ENCODE peak calls at places on chromosomes 4 and X, in eight cellular contexts. B is occipital lobe, Y is OCI-LY7, L is A172, D is NCI-H345, K is NCI-H1105, M is psoas muscle, R is NCI-H2029 treated with DMSO at 0.1 percent for 48 hours. H is an unnamed sample.

GRCh38 chrX:65866146-65866545 is 173.7 kb downstream of the VSIG4 start:
- DNase-seq in B (no peak), Y (no peak), L (no peak), D (no peak), K (no peak), M (no peak), R (no peak), H (no peak)

GRCh38 chrX:31166416-31166815 is 94.6 kb upstream of the FTHL17 start:
- DNase-seq in B (no peak), Y (no peak), L (no peak), D (no peak), K (no peak), M (no peak), R (no peak), H (no peak)

GRCh38 chr4:158610790-158611189 is 60.9 kb downstream of the C4orf46 start:
- DNase-seq in B (no peak), Y (no peak), L (no peak), D (no peak), K (no peak), M (no peak), R (no peak), H (no peak)

GRCh38 chr4:184168406-184169019 is 49.2 kb downstream of the ENPP6 start:
- DNase-seq in B (peak), Y (peak), L (peak), D (no peak), K (no peak), M (peak), R (peak), H (peak)

GRCh38 chrX:116961872-116962582 is 499.3 kb upstream of the CT83 start:
- DNase-seq in B (no peak), Y (no peak), L (no peak), D (no peak), K (peak), M (no peak), R (no peak), H (peak)

GRCh38 chrX:30317308-30317707 is 8.1 kb upstream of the NR0B1 start:
- DNase-seq in B (no peak), Y (no peak), L (no peak), D (no peak), K (no peak), M (no peak), R (no peak), H (peak)

GRCh38 chr4:105440890-105441289 is 33.0 kb downstream of the PPA2 start:
- DNase-seq in B (no peak), Y (no peak), L (no peak), D (no peak), K (no peak), M (no peak), R (no peak), H (no peak)

GRCh38 chr4:42397256-42397634 is at the start of gene SHISA3:
- DNase-seq in B (no peak), Y (peak), L (no peak), D (no peak), K (no peak), M (peak), R (no peak), H (no peak)

GRCh38 chr4:111934294-111934693 is 211.0 kb upstream of the FAM241A start:
- DNase-seq in B (no peak), Y (no peak), L (no peak), D (no peak), K (no peak), M (no peak), R (no peak), H (no peak)

GRCh38 chrX:103811858-103812257 is 20.2 kb downstream of the RAB9B start:
- DNase-seq in B (no peak), Y (no peak), L (no peak), D (no peak), K (no peak), M (no peak), R (no peak), H (no peak)

GRCh38 chrX:41559662-41560061 is 112.5 kb downstream of the NYX start:
- DNase-seq in B (peak), Y (no peak), L (peak), D (no peak), K (no peak), M (no peak), R (no peak), H (peak)

GRCh38 chr4:139171878-139172691 is 4.9 kb downstream of the ELF2 start:
- DNase-seq in B (no peak), Y (no peak), L (peak), D (no peak), K (no peak), M (no peak), R (no peak), H (no peak)

GRCh38 chr4:26183017-26183416 is 137.8 kb upstream of the RBPJ start:
- DNase-seq in B (no peak), Y (no peak), L (peak), D (no peak), K (no peak), M (no peak), R (no peak), H (no peak)